ENCODE peak calls at places on chromosome 6, in ten cellular contexts. H is body of pancreas; X is mesendoderm; R is ovary; W is heart left ventricle; V is neuronal stem cell; J is CD8-positive, alpha-beta memory T cell; D is PC-3; K is mammary epithelial cell; N is pancreas. G is an unnamed sample.
A peak's percentile ranks its signal among the peaks of the same experiment; 100 is the strongest.

GRCh38 chr6:53046274-53046673 is 18.9 kb upstream of the FBXO9 start:
- DNase-seq in H (no peak), X (no peak), R (no peak), W (no peak), V (no peak), J (no peak), D (no peak), K (no peak), N (no peak), G (no peak)

GRCh38 chr6:21847712-21848111 is 254.2 kb downstream of the SOX4 start:
- DNase-seq in H (no peak), X (no peak), R (no peak), W (no peak), V (no peak), J (no peak), D (no peak), K (no peak), N (no peak), G (no peak)

GRCh38 chr6:118787746-118788419 is 106.1 kb upstream of the ASF1A start:
- DNase-seq in H (no peak), X (no peak), R (no peak), W (no peak), V (no peak), J (no peak), D (no peak), K (no peak), N (no peak), G (no peak)

GRCh38 chr6:101613556-101613955 is 220.0 kb downstream of the GRIK2 start:
- DNase-seq in H (no peak), X (no peak), R (no peak), W (no peak), V (no peak), J (no peak), D (no peak), K (no peak), N (no peak), G (no peak)

GRCh38 chr6:132369526-132369925 is 31.7 kb downstream of the MOXD1 start:
- DNase-seq in H (no peak), X (no peak), R (no peak), W (no peak), V (no peak), J (no peak), D (peak; percentile 25), K (peak; percentile 24), N (no peak), G (no peak)

GRCh38 chr6:4220619-4221018 is 85.2 kb upstream of the ECI2 start:
- DNase-seq in H (no peak), X (no peak), R (no peak), W (no peak), V (no peak), J (no peak), D (no peak), K (no peak), N (no peak), G (no peak)

GRCh38 chr6:159809149-159809548 is 9.1 kb downstream of the PNLDC1 start:
- DNase-seq in H (no peak), X (no peak), R (no peak), W (no peak), V (no peak), J (no peak), D (no peak), K (no peak), N (no peak), G (no peak)

GRCh38 chr6:160365117-160365516 is 16.9 kb downstream of the SLC22A3 start:
- DNase-seq in H (no peak), X (no peak), R (no peak), W (no peak), V (no peak), J (no peak), D (peak; percentile 50), K (peak; percentile 23), N (no peak), G (no peak)

GRCh38 chr6:47733879-47734558 is 35.6 kb downstream of the ADGRF4 start:
- DNase-seq in H (no peak), X (peak; percentile 66), R (no peak), W (no peak), V (no peak), J (no peak), D (peak; percentile 67), K (peak; percentile 47), N (no peak), G (no peak)

GRCh38 chr6:21742238-21742660 is 148.7 kb downstream of the SOX4 start:
- DNase-seq in H (no peak), X (peak; percentile 48), R (no peak), W (no peak), V (no peak), J (no peak), D (peak; percentile 91), K (peak; percentile 79), N (no peak), G (peak; percentile 50)

GRCh38 chr6:169253341-169253740 is 305 bp downstream of the THBS2 start:
- DNase-seq in H (no peak), X (no peak), R (no peak), W (no peak), V (no peak), J (no peak), D (no peak), K (no peak), N (no peak), G (no peak)

GRCh38 chr6:99521557-99522286 is 6.5 kb upstream of the USP45 start:
- DNase-seq in H (no peak), X (peak; percentile 72), R (peak; percentile 38), W (no peak), V (no peak), J (no peak), D (no peak), K (peak; percentile 12), N (no peak), G (no peak)

GRCh38 chr6:35724471-35724870 is 12.4 kb upstream of the ARMC12 start:
- DNase-seq in H (no peak), X (no peak), R (no peak), W (no peak), V (no peak), J (no peak), D (no peak), K (no peak), N (no peak), G (no peak)

GRCh38 chr6:35725081-35725708 is 11.6 kb upstream of the ARMC12 start:
- DNase-seq in H (no peak), X (peak; percentile 49), R (no peak), W (no peak), V (no peak), J (no peak), D (no peak), K (no peak), N (no peak), G (no peak)

GRCh38 chr6:35727206-35727934 is 9.5 kb upstream of the ARMC12 start:
- DNase-seq in H (peak; percentile 83), X (peak; percentile 85), R (peak; percentile 96), W (peak; percentile 90), V (no peak), J (no peak), D (peak; percentile 38), K (peak; percentile 76), N (no peak), G (no peak)

GRCh38 chr6:35724059-35724458 is 12.8 kb upstream of the ARMC12 start:
- DNase-seq in H (no peak), X (no peak), R (no peak), W (no peak), V (no peak), J (no peak), D (no peak), K (no peak), N (no peak), G (no peak)

DNA sequence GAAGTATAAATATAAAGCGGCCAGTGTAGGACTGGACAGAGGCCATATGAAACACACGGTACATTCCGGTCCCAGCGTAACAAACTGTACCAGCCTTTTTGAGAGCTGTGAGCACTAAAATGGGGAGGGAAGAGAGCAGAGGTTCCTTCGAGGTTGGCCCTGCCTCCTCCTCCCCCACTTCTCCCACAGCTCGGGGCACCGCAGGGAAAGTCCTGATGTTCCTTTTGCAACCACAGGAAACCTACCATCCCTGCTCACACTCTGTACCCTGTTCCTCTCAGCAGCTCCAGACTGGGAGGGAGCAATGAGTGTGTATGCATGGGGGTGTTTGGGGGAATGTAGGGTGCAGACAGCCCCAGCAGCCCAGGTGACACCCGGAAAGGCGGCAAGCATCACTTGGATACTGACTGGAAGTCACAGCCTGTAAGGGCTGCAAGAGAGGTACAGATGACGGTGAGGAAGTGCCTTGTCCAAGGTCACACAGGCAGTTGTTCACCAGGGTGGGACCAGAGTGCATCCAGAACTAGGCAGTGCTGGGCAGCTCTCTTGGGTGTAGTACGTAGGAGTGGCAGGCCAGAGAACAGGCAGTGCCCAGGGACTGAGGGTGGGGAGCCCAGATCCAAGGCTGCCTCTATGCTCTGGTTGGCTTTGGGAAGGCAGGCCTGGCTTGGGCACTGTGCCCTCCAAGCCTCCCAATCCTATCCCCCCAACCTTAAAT is 11.0 kb upstream of the ARMC12 start:
- DNase-seq in H (peak; percentile 88), X (no peak), R (peak; percentile 72), W (peak; percentile 77), V (no peak), J (peak; percentile 49), D (no peak), K (peak; percentile 75), N (peak; percentile 74), G (no peak)
- H3K27ac ChIP-seq in H (peak overlapping the region; percentile 99), X (no peak overlapping the region), R (peak overlapping the region; percentile 97), W (peak overlapping the region; percentile 96), V (no peak overlapping the region), J (no peak overlapping the region), D (no peak overlapping the region), K (peak overlapping the region; percentile 87), N (peak overlapping the region; percentile 99), G (no peak overlapping the region)

DNA sequence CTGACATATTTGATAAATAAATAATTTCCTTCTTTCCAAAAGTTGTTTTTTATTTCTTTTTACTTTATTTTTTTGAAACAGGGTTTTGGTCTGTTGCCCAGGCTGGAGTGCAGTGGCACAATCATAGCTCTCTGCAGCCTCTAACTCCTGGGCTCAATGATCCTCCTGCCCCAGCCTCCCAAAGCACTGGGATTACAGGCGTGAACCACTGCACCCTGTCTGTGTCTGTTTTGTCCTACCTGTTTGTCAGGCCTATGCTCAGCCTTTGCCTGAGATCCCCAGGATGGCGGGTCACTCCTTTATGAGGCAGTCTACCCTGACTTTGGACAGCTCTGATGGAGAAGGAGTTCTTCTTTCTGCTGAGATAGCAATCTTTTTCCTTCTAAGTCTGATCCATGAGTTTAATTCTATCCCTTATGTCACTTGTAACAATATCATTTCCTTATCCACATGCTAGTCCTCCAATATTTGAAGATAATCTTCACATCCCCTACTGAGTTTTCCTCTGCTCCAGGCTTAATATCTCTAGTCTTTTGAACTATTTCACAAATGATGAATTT is 14.4 kb upstream of the SLC16A10 start:
- DNase-seq in H (no peak), X (no peak), R (no peak), W (no peak), V (no peak), J (no peak), D (no peak), K (no peak), N (no peak), G (no peak)
- H3K27me3 ChIP-seq in H (no peaks in the 10 kb centered on the region), X (no peaks in the 10 kb centered on the region), R (no peaks in the 10 kb centered on the region), W (no peaks in the 10 kb centered on the region), V (peaks cover 34% of the 10 kb centered on the region), J (no peaks in the 10 kb centered on the region), D (no peaks in the 10 kb centered on the region), K (peaks cover 17% of the 10 kb centered on the region), N (no peaks in the 10 kb centered on the region), G (no peaks in the 10 kb centered on the region)

GRCh38 chr6:42947950-42948349 is 12.6 kb upstream of the GNMT start:
- DNase-seq in H (no peak), X (no peak), R (no peak), W (no peak), V (no peak), J (no peak), D (no peak), K (no peak), N (no peak), G (no peak)
- H3K36me3 ChIP-seq in H (no peaks in the 10 kb centered on the region), X (no peaks in the 10 kb centered on the region), R (no peaks in the 10 kb centered on the region), W (no peaks in the 10 kb centered on the region), V (peaks cover 5% of the 10 kb centered on the region), J (no peaks in the 10 kb centered on the region), D (no peaks in the 10 kb centered on the region), K (no peaks in the 10 kb centered on the region), N (no peaks in the 10 kb centered on the region), G (peaks cover 2% of the 10 kb centered on the region)

GRCh38 chr6:157823001-157823522 is at the start of gene SNX9:
- DNase-seq in H (peak; percentile 84), X (peak; percentile 88), R (peak; percentile 78), W (peak; percentile 92), V (peak; percentile 68), J (peak; percentile 73), D (peak; percentile 69), K (peak; percentile 75), N (peak; percentile 77), G (no peak)
- H3K27ac ChIP-seq in H (peak within 1 kb of the TSS; percentile 96), X (peak within 1 kb of the TSS; percentile 83), R (peak within 1 kb of the TSS; percentile 99), W (peak within 1 kb of the TSS; percentile 97), V (peak within 1 kb of the TSS; percentile 65), J (peak within 1 kb of the TSS; percentile 83), D (peak within 1 kb of the TSS; percentile 51), K (peak within 1 kb of the TSS; percentile 93), N (peak within 1 kb of the TSS; percentile 96), G (no peak within 1 kb of the TSS)